ENCODE peak calls at places on chromosomes 5 and 9, in seven cellular contexts. One of them, this sample, is unnamed.

GRCh38 chr9:87447547-87448432 is 49.9 kb upstream of the DAPK1 start:
- DNase-seq in hepatocyte: no peak
- DNase-seq in mammary epithelial cell: no peak
- DNase-seq in fibroblast of lung: peak; percentile 6
- DNase-seq in HCT116: no peak
- DNase-seq in GM23338: no peak
- DNase-seq in A549: no peak
- DNase-seq in this sample: no peak

GRCh38 chr5:140245354-140245753 is 57.5 kb downstream of the PFDN1 start:
- DNase-seq in hepatocyte: no peak
- DNase-seq in mammary epithelial cell: no peak
- DNase-seq in fibroblast of lung: no peak
- DNase-seq in HCT116: no peak
- DNase-seq in A549: no peak
- DNase-seq in GM23338: no peak
- DNase-seq in this sample: no peak

GRCh38 chr9:106643211-106643930 is 219.6 kb upstream of the ZNF462 start:
- DNase-seq in mammary epithelial cell: no peak
- DNase-seq in hepatocyte: no peak
- DNase-seq in GM23338: no peak
- DNase-seq in A549: no peak
- DNase-seq in HCT116: no peak
- DNase-seq in fibroblast of lung: no peak
- DNase-seq in this sample: no peak

GRCh38 chr5:41526699-41527098 is 16.3 kb upstream of the PLCXD3 start:
- DNase-seq in hepatocyte: no peak
- DNase-seq in fibroblast of lung: no peak
- DNase-seq in GM23338: no peak
- DNase-seq in mammary epithelial cell: no peak
- DNase-seq in A549: no peak
- DNase-seq in HCT116: no peak
- DNase-seq in this sample: no peak

GRCh38 chr9:9108641-9109040 is 1309.1 kb upstream of the DMAC1 start:
- DNase-seq in GM23338: peak; percentile 62
- DNase-seq in mammary epithelial cell: no peak
- DNase-seq in fibroblast of lung: no peak
- DNase-seq in hepatocyte: peak; percentile 27
- DNase-seq in A549: no peak
- DNase-seq in HCT116: no peak
- DNase-seq in this sample: no peak

GRCh38 chr5:1359713-1360112 is 14.8 kb upstream of the CLPTM1L start:
- DNase-seq in GM23338: no peak
- DNase-seq in fibroblast of lung: no peak
- DNase-seq in hepatocyte: no peak
- DNase-seq in mammary epithelial cell: no peak
- DNase-seq in A549: no peak
- DNase-seq in HCT116: no peak
- DNase-seq in this sample: no peak

GRCh38 chr5:33832414-33832813 is 59.4 kb downstream of the ADAMTS12 start:
- DNase-seq in A549: no peak
- DNase-seq in fibroblast of lung: no peak
- DNase-seq in HCT116: no peak
- DNase-seq in mammary epithelial cell: no peak
- DNase-seq in GM23338: no peak
- DNase-seq in hepatocyte: no peak
- DNase-seq in this sample: no peak

GRCh38 chr5:83900307-83900706 is 179.7 kb upstream of the HAPLN1 start:
- DNase-seq in GM23338: peak; percentile 11
- DNase-seq in mammary epithelial cell: no peak
- DNase-seq in HCT116: no peak
- DNase-seq in fibroblast of lung: peak; percentile 29
- DNase-seq in hepatocyte: no peak
- DNase-seq in A549: no peak
- DNase-seq in this sample: no peak

GRCh38 chr5:17895296-17896058 is 261.2 kb downstream of the TAF11L14 start:
- DNase-seq in fibroblast of lung: no peak
- DNase-seq in hepatocyte: no peak
- DNase-seq in mammary epithelial cell: peak; percentile 63
- DNase-seq in GM23338: no peak
- DNase-seq in HCT116: no peak
- DNase-seq in A549: no peak
- DNase-seq in this sample: no peak

GRCh38 chr9:128727626-128728248 is 3.8 kb upstream of the ZDHHC12 start:
- DNase-seq in HCT116: no peak
- DNase-seq in fibroblast of lung: no peak
- DNase-seq in hepatocyte: no peak
- DNase-seq in GM23338: no peak
- DNase-seq in mammary epithelial cell: no peak
- DNase-seq in A549: no peak
- DNase-seq in this sample: peak; percentile 27

GRCh38 chr9:72210522-72210921 is 61.3 kb downstream of the GDA start:
- DNase-seq in HCT116: no peak
- DNase-seq in mammary epithelial cell: peak; percentile 77
- DNase-seq in A549: no peak
- DNase-seq in fibroblast of lung: no peak
- DNase-seq in hepatocyte: peak; percentile 17
- DNase-seq in GM23338: no peak
- DNase-seq in this sample: no peak

GRCh38 chr9:10005206-10005605 is 607.6 kb downstream of the PTPRD start:
- DNase-seq in A549: no peak
- DNase-seq in GM23338: no peak
- DNase-seq in mammary epithelial cell: no peak
- DNase-seq in fibroblast of lung: no peak
- DNase-seq in HCT116: no peak
- DNase-seq in hepatocyte: no peak
- DNase-seq in this sample: no peak

GRCh38 chr5:67240846-67241245 is 44.2 kb upstream of the CD180 start:
- DNase-seq in hepatocyte: no peak
- DNase-seq in A549: no peak
- DNase-seq in mammary epithelial cell: no peak
- DNase-seq in fibroblast of lung: peak; percentile 57
- DNase-seq in GM23338: no peak
- DNase-seq in HCT116: no peak
- DNase-seq in this sample: no peak

GRCh38 chr5:142803428-142804111 is 33.4 kb downstream of the ARHGAP26 start:
- DNase-seq in fibroblast of lung: no peak
- DNase-seq in mammary epithelial cell: no peak
- DNase-seq in HCT116: no peak
- DNase-seq in GM23338: no peak
- DNase-seq in A549: peak; percentile 77
- DNase-seq in hepatocyte: no peak
- DNase-seq in this sample: no peak

GRCh38 chr5:162068412-162068811 is 839 bp downstream of the GABRG2 start:
- DNase-seq in A549: no peak
- DNase-seq in mammary epithelial cell: peak; percentile 27
- DNase-seq in GM23338: peak; percentile 97
- DNase-seq in HCT116: no peak
- DNase-seq in hepatocyte: peak; percentile 83
- DNase-seq in fibroblast of lung: peak; percentile 1
- DNase-seq in this sample: peak; percentile 52

GRCh38 chr5:171477101-171477500 is 57.7 kb downstream of the FGF18 start:
- DNase-seq in HCT116: no peak
- DNase-seq in A549: no peak
- DNase-seq in mammary epithelial cell: no peak
- DNase-seq in hepatocyte: no peak
- DNase-seq in fibroblast of lung: peak; percentile 65
- DNase-seq in GM23338: no peak
- DNase-seq in this sample: no peak

GRCh38 chr5:127409236-127409921 is 108.1 kb upstream of the PRRC1 start:
- DNase-seq in mammary epithelial cell: no peak
- DNase-seq in hepatocyte: no peak
- DNase-seq in fibroblast of lung: peak; percentile 12
- DNase-seq in A549: no peak
- DNase-seq in HCT116: no peak
- DNase-seq in GM23338: no peak
- DNase-seq in this sample: no peak

GRCh38 chr9:127178646-127179632 is 56.5 kb upstream of the ANGPTL2 start:
- DNase-seq in mammary epithelial cell: no peak
- DNase-seq in A549: no peak
- DNase-seq in hepatocyte: peak; percentile 52
- DNase-seq in HCT116: no peak
- DNase-seq in fibroblast of lung: no peak
- DNase-seq in GM23338: peak; percentile 40
- DNase-seq in this sample: no peak

GRCh38 chr5:66538531-66538930 is 57.7 kb upstream of the MAST4 start:
- DNase-seq in mammary epithelial cell: peak; percentile 26
- DNase-seq in A549: no peak
- DNase-seq in GM23338: no peak
- DNase-seq in fibroblast of lung: peak; percentile 57
- DNase-seq in hepatocyte: no peak
- DNase-seq in HCT116: no peak
- DNase-seq in this sample: no peak

GRCh38 chr9:35611230-35611797 is 6.3 kb downstream of the TESK1 start:
- DNase-seq in A549: peak; percentile 64
- DNase-seq in fibroblast of lung: peak; percentile 32
- DNase-seq in mammary epithelial cell: peak; percentile 12
- DNase-seq in HCT116: peak; percentile 13
- DNase-seq in hepatocyte: peak; percentile 53
- DNase-seq in GM23338: peak; percentile 80
- DNase-seq in this sample: peak; percentile 66

GRCh38 chr5:75236322-75237316 is at the start of gene ANKRD31:
- DNase-seq in GM23338: peak; percentile 84
- DNase-seq in fibroblast of lung: peak; percentile 69
- DNase-seq in hepatocyte: peak; percentile 96
- DNase-seq in mammary epithelial cell: peak; percentile 64
- DNase-seq in HCT116: peak; percentile 22
- DNase-seq in A549: peak; percentile 79
- DNase-seq in this sample: peak; percentile 85

GRCh38 chr5:152994040-152994439 is 496.4 kb upstream of the GRIA1 start:
- DNase-seq in fibroblast of lung: no peak
- DNase-seq in hepatocyte: no peak
- DNase-seq in HCT116: no peak
- DNase-seq in mammary epithelial cell: peak; percentile 26
- DNase-seq in A549: no peak
- DNase-seq in GM23338: no peak
- DNase-seq in this sample: no peak

GRCh38 chr5:168885324-168886120 is 306.4 kb upstream of the PANK3 start:
- DNase-seq in HCT116: no peak
- DNase-seq in A549: no peak
- DNase-seq in GM23338: no peak
- DNase-seq in mammary epithelial cell: no peak
- DNase-seq in fibroblast of lung: no peak
- DNase-seq in hepatocyte: no peak
- DNase-seq in this sample: no peak

GRCh38 chr5:135602882-135603721 is 24.3 kb upstream of the CXCL14 start:
- DNase-seq in HCT116: no peak
- DNase-seq in mammary epithelial cell: no peak
- DNase-seq in A549: no peak
- DNase-seq in fibroblast of lung: no peak
- DNase-seq in hepatocyte: no peak
- DNase-seq in GM23338: no peak
- DNase-seq in this sample: no peak

GRCh38 chr9:114000671-114001409 is 77.3 kb downstream of the AMBP start:
- DNase-seq in A549: no peak
- DNase-seq in fibroblast of lung: peak; percentile 47
- DNase-seq in mammary epithelial cell: no peak
- DNase-seq in GM23338: no peak
- DNase-seq in HCT116: no peak
- DNase-seq in hepatocyte: no peak
- DNase-seq in this sample: no peak

GRCh38 chr5:115100556-115100955 is 69.2 kb downstream of the TRIM36 start:
- DNase-seq in mammary epithelial cell: peak; percentile 37
- DNase-seq in HCT116: no peak
- DNase-seq in hepatocyte: peak; percentile 16
- DNase-seq in A549: no peak
- DNase-seq in GM23338: no peak
- DNase-seq in fibroblast of lung: peak; percentile 9
- DNase-seq in this sample: no peak

GRCh38 chr5:93193756-93194155 is 387.3 kb downstream of the NR2F1-AS1 start:
- DNase-seq in mammary epithelial cell: no peak
- DNase-seq in HCT116: no peak
- DNase-seq in hepatocyte: no peak
- DNase-seq in GM23338: no peak
- DNase-seq in A549: no peak
- DNase-seq in fibroblast of lung: peak; percentile 53
- DNase-seq in this sample: no peak

GRCh38 chr5:131461742-131462141 is 173.3 kb downstream of the RAPGEF6 start:
- DNase-seq in HCT116: no peak
- DNase-seq in GM23338: no peak
- DNase-seq in A549: no peak
- DNase-seq in fibroblast of lung: no peak
- DNase-seq in hepatocyte: no peak
- DNase-seq in mammary epithelial cell: no peak
- DNase-seq in this sample: no peak

GRCh38 chr5:181167814-181168488 is 20.6 kb downstream of the OR2V2 start:
- DNase-seq in HCT116: no peak
- DNase-seq in hepatocyte: peak; percentile 43
- DNase-seq in GM23338: peak; percentile 94
- DNase-seq in mammary epithelial cell: no peak
- DNase-seq in A549: no peak
- DNase-seq in fibroblast of lung: no peak
- DNase-seq in this sample: peak; percentile 39
- TF ChIP-seq CTCF in HCT116: no peak
- TF ChIP-seq CTCF in hepatocyte: peak; percentile 44
- TF ChIP-seq CTCF in GM23338: peak; percentile 81
- TF ChIP-seq CTCF in mammary epithelial cell: peak; percentile 50
- TF ChIP-seq CTCF in A549: peak; percentile 73
- TF ChIP-seq CTCF in fibroblast of lung: peak; percentile 35
- TF ChIP-seq CTCF in this sample: peak; percentile 58

DNA sequence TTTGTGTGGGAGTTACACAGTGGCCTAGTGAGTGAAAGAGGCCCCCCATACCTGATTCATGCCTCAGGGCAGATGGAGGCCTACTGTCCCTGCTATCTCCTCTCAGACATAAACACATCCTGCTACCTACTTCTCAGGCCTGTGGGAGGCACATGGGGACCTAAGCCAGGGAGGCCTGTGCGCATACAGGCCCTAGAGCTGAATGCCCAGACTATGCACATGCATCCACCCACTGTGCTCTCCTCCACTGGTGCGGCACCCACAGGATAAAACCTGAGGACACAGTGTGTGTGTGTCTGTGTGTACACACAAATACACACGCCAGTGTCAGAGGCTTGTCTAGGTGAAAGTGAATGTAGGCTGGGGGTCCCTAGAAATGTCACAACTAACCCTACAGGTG is 1.4 kb downstream of the PAX5 start:
- DNase-seq in HCT116: no peak
- DNase-seq in hepatocyte: no peak
- DNase-seq in fibroblast of lung: no peak
- DNase-seq in mammary epithelial cell: no peak
- DNase-seq in A549: no peak
- DNase-seq in GM23338: no peak
- DNase-seq in this sample: no peak
- H3K4me2 ChIP-seq in HCT116: no peak overlapping the region
- H3K4me2 ChIP-seq in hepatocyte: no peak overlapping the region
- H3K4me2 ChIP-seq in fibroblast of lung: no peak overlapping the region
- H3K4me2 ChIP-seq in mammary epithelial cell: no peak overlapping the region
- H3K4me2 ChIP-seq in A549: no peak overlapping the region
- H3K4me2 ChIP-seq in GM23338: no peak overlapping the region
- H3K4me2 ChIP-seq in this sample: no peak overlapping the region

GRCh38 chr5:137921931-137922330 is 32.7 kb downstream of the PKD2L2 start:
- DNase-seq in mammary epithelial cell: peak; percentile 60
- DNase-seq in A549: no peak
- DNase-seq in fibroblast of lung: peak; percentile 70
- DNase-seq in hepatocyte: no peak
- DNase-seq in HCT116: no peak
- DNase-seq in GM23338: no peak
- DNase-seq in this sample: no peak

GRCh38 chr5:137923856-137924255 is 34.6 kb downstream of the PKD2L2 start:
- DNase-seq in fibroblast of lung: peak; percentile 27
- DNase-seq in GM23338: peak; percentile 47
- DNase-seq in mammary epithelial cell: no peak
- DNase-seq in hepatocyte: peak; percentile 6
- DNase-seq in A549: no peak
- DNase-seq in HCT116: no peak
- DNase-seq in this sample: no peak
- TF ChIP-seq CTCF in fibroblast of lung: peak; percentile 10
- TF ChIP-seq CTCF in GM23338: peak; percentile 15
- TF ChIP-seq CTCF in mammary epithelial cell: no peak
- TF ChIP-seq CTCF in hepatocyte: no peak
- TF ChIP-seq CTCF in A549: no peak
- TF ChIP-seq CTCF in HCT116: no peak
- TF ChIP-seq CTCF in this sample: no peak

GRCh38 chr9:109912082-109912581 is 132.1 kb downstream of the PALM2AKAP2 start:
- DNase-seq in A549: no peak
- DNase-seq in HCT116: no peak
- DNase-seq in fibroblast of lung: peak; percentile 63
- DNase-seq in hepatocyte: no peak
- DNase-seq in mammary epithelial cell: no peak
- DNase-seq in GM23338: no peak
- DNase-seq in this sample: no peak
- H3K4me2 ChIP-seq in A549: peak overlapping the region; percentile 59
- H3K4me2 ChIP-seq in HCT116: no peak overlapping the region
- H3K4me2 ChIP-seq in fibroblast of lung: peak overlapping the region; percentile 18
- H3K4me2 ChIP-seq in hepatocyte: no peak overlapping the region
- H3K4me2 ChIP-seq in mammary epithelial cell: no peak overlapping the region
- H3K4me2 ChIP-seq in GM23338: peak overlapping the region; percentile 61
- H3K4me2 ChIP-seq in this sample: no peak overlapping the region

This sample was measured in DND-41.